ENCODE peak calls at places on chromosomes 6 and 20, in five cellular contexts. H is effector CD4-positive, alpha-beta T cell; J is heart right ventricle; Z is endothelial cell of umbilical vein; T is CD8-positive, alpha-beta T cell. I is an unnamed sample.

GRCh38 chr20:4029505-4030467 is 14.4 kb upstream of the RNF24 start:
- DNase-seq in H (no peak), Z (no peak), T (no peak), J (no peak), I (no peak)

GRCh38 chr6:82072771-82073170 is 174.8 kb downstream of the IBTK start:
- DNase-seq in T (no peak), J (no peak), Z (no peak), H (no peak), I (no peak)

GRCh38 chr6:82750570-82750969 is 315.1 kb downstream of the UBE3D start:
- DNase-seq in T (no peak), H (no peak), J (no peak), Z (no peak), I (no peak)

GRCh38 chr20:62603021-62603906 is 39.0 kb upstream of the SLCO4A1 start:
- DNase-seq in Z (peak), T (no peak), J (peak), H (no peak), I (peak)

GRCh38 chr6:110646951-110647910 is 168.0 kb downstream of the CDK19 start:
- DNase-seq in H (no peak), T (no peak), Z (no peak), J (no peak), I (no peak)

GRCh38 chr20:32443386-32443974 is 85.3 kb downstream of the ASXL1 start:
- DNase-seq in H (no peak), J (no peak), Z (no peak), T (no peak), I (peak)

GRCh38 chr6:3011158-3011557 is 11.5 kb downstream of the NQO2 start:
- DNase-seq in Z (no peak), H (no peak), J (no peak), T (no peak), I (no peak)

GRCh38 chr6:166904101-166904746 is 52.1 kb downstream of the RNASET2 start:
- DNase-seq in H (no peak), T (no peak), J (no peak), Z (no peak), I (no peak)

GRCh38 chr6:113586413-113586812 is 270.7 kb upstream of the MARCKS start:
- DNase-seq in T (no peak), J (no peak), Z (no peak), H (no peak), I (no peak)

GRCh38 chr6:128518531-128519131 is 1.8 kb downstream of the PTPRK start:
- DNase-seq in T (no peak), H (no peak), Z (peak), J (no peak), I (no peak)

I was measured in activated CD4-positive, alpha-beta memory T cell treated with anti-CD3 and anti-CD28 coated beads for 36 hours.